ENCODE peak calls at places on chromosomes 2 and 18, in nine cellular contexts. G is stimulated activated CD8-positive, alpha-beta memory T cell treated with anti-CD3 and anti-CD28 coated beads, Interleukin-15, amount 100 ng/mL, for 24 hours; E is amniotic stem cell; I is NCI-H1092; L is left colon; W is ELR; Z is Kasumi-1; H is MM.1S; M is BJ. J is an unnamed sample.
A peak's percentile ranks its signal among the peaks of the same experiment; 100 is the strongest.

GRCh38 chr18:78769502-78770113 is 210.0 kb upstream of the SALL3 start:
- DNase-seq in W (no peak), I (peak; percentile 56), E (no peak), L (no peak), M (no peak), H (no peak), G (no peak), Z (no peak), J (no peak)

GRCh38 chr2:210086292-210086691 is 83.9 kb downstream of the RPE start:
- DNase-seq in Z (no peak), M (no peak), I (no peak), H (no peak), G (no peak), W (peak; percentile 12), E (no peak), L (no peak), J (peak; percentile 2)

GRCh38 chr18:4134691-4135090 is 320.4 kb downstream of the DLGAP1 start:
- DNase-seq in H (no peak), I (no peak), G (no peak), E (no peak), L (no peak), M (no peak), W (no peak), Z (no peak), J (no peak)

GRCh38 chr2:128549646-128550260 is 231.1 kb upstream of the HS6ST1 start:
- DNase-seq in H (no peak), M (no peak), L (no peak), I (no peak), G (no peak), E (no peak), W (no peak), Z (no peak), J (no peak)

GRCh38 chr2:189254268-189254883 is 74.8 kb upstream of the COL5A2 start:
- DNase-seq in M (peak; percentile 74), W (peak; percentile 66), G (no peak), Z (no peak), E (peak; percentile 16), L (peak; percentile 3), H (no peak), I (no peak), J (no peak)

GRCh38 chr2:218233543-218233942 is 16.6 kb downstream of the ARPC2 start:
- DNase-seq in I (no peak), W (no peak), Z (no peak), L (no peak), H (no peak), E (no peak), G (no peak), M (no peak), J (no peak)

GRCh38 chr2:177422271-177422670 is 29.7 kb downstream of the AGPS start:
- DNase-seq in Z (no peak), W (no peak), L (no peak), G (no peak), M (no peak), E (no peak), H (no peak), I (no peak), J (no peak)

GRCh38 chr18:43525149-43525548 is 247.9 kb upstream of the SYT4 start:
- DNase-seq in M (no peak), E (no peak), W (no peak), H (no peak), Z (no peak), G (no peak), L (no peak), I (no peak), J (no peak)

GRCh38 chr2:27489118-27489497 is 435 bp downstream of the IFT172 start:
- DNase-seq in I (no peak), L (peak; percentile 14), E (no peak), H (peak; percentile 35), Z (peak; percentile 33), M (no peak), W (peak; percentile 43), G (no peak), J (no peak)

GRCh38 chr18:48840491-48840877 is 110.3 kb downstream of the SMAD7 start:
- DNase-seq in H (no peak), M (no peak), G (no peak), E (no peak), W (no peak), L (no peak), Z (no peak), I (no peak), J (no peak)

GRCh38 chr2:102122115-102122514 is 20.4 kb upstream of the IL1R1 start:
- DNase-seq in E (peak; percentile 76), Z (no peak), H (no peak), G (no peak), L (no peak), I (no peak), M (peak; percentile 82), W (peak; percentile 87), J (no peak)

GRCh38 chr2:100537918-100538317 is 24.9 kb upstream of the PDCL3 start:
- DNase-seq in H (no peak), I (no peak), E (no peak), L (no peak), G (no peak), Z (no peak), M (no peak), W (no peak), J (no peak)

GRCh38 chr2:68709421-68709911 is 25.1 kb upstream of the ARHGAP25 start:
- DNase-seq in L (no peak), H (peak; percentile 41), M (no peak), E (peak; percentile 20), W (peak; percentile 77), Z (peak; percentile 89), I (no peak), G (no peak), J (peak; percentile 4)

GRCh38 chr2:210899131-210899530 is 342.7 kb downstream of the CPS1 start:
- DNase-seq in W (peak; percentile 72), L (no peak), M (no peak), H (no peak), Z (no peak), E (no peak), G (no peak), I (no peak), J (no peak)

GRCh38 chr2:55891671-55892071 is 31.9 kb downstream of the EFEMP1 start:
- DNase-seq in H (no peak), L (no peak), E (no peak), M (no peak), W (no peak), Z (no peak), I (no peak), G (no peak), J (no peak)

GRCh38 chr2:226524381-226524843 is 275.2 kb downstream of the IRS1 start:
- DNase-seq in E (peak; percentile 38), Z (no peak), H (no peak), M (peak; percentile 54), G (no peak), W (peak; percentile 51), I (no peak), L (no peak), J (peak; percentile 39)

GRCh38 chr18:72935744-72936143 is 68.0 kb upstream of the NETO1 start:
- DNase-seq in Z (no peak), W (no peak), E (no peak), H (no peak), G (no peak), I (no peak), L (no peak), M (no peak), J (no peak)

GRCh38 chr2:113716291-113716690 is 40.2 kb downstream of the SLC35F5 start:
- DNase-seq in E (no peak), I (no peak), M (no peak), L (no peak), Z (no peak), G (no peak), H (no peak), W (peak; percentile 38), J (no peak)

J was measured in epithelial cell of proximal tubule.